ENCODE peak calls at places on chromosomes 6 and 20, in eight cellular contexts. Q is right lobe of liver, G is pancreas, C is body of pancreas, M is fibroblast of lung, R is fibroblast of mammary gland, L is lung, E is sigmoid colon. S is an unnamed sample.

GRCh38 chr6:127939442-127940066 is 38.7 kb upstream of the THEMIS start:
- DNase-seq in G (no peak), R (peak; percentile 24), M (peak; percentile 4), C (no peak), E (no peak), L (no peak), Q (no peak), S (peak; percentile 44)

GRCh38 chr6:64665137-64665536 is 1029.5 kb downstream of the PHF3 start:
- DNase-seq in Q (no peak), L (no peak), G (no peak), R (no peak), C (no peak), E (no peak), M (no peak), S (no peak)

GRCh38 chr6:110201141-110201848 is 21.1 kb downstream of the CDC40 start:
- DNase-seq in M (no peak), C (no peak), L (no peak), R (no peak), Q (no peak), E (no peak), G (no peak), S (no peak)

GRCh38 chr20:362271-363254 is 15.7 kb downstream of the NRSN2 start:
- DNase-seq in R (peak; percentile 77), M (peak; percentile 65), L (peak; percentile 91), G (peak; percentile 98), Q (peak; percentile 99), C (peak; percentile 88), E (peak; percentile 86), S (peak; percentile 95)

GRCh38 chr20:16415079-16415478 is 158.2 kb downstream of the KIF16B start:
- DNase-seq in C (no peak), G (no peak), M (no peak), L (no peak), R (peak; percentile 66), Q (no peak), E (no peak), S (peak; percentile 65)

GRCh38 chr6:157895585-157895984 is 72.5 kb downstream of the SNX9 start:
- DNase-seq in M (no peak), C (no peak), L (no peak), E (no peak), R (no peak), G (no peak), Q (no peak), S (no peak)

GRCh38 chr20:37123441-37123840 is 27.6 kb upstream of the RBL1 start:
- DNase-seq in C (no peak), L (peak; percentile 32), E (no peak), R (no peak), G (no peak), M (no peak), Q (no peak), S (no peak)

GRCh38 chr20:63782051-63782471 is 42.5 kb downstream of the SLC2A4RG start:
- DNase-seq in L (no peak), Q (no peak), E (no peak), R (no peak), M (no peak), G (no peak), C (no peak), S (no peak)

GRCh38 chr6:51959744-51960383 is 127.5 kb downstream of the PKHD1 start:
- DNase-seq in L (peak; percentile 70), E (peak; percentile 70), G (peak; percentile 73), M (peak; percentile 41), Q (peak; percentile 74), C (peak; percentile 72), R (peak; percentile 69), S (peak; percentile 71)

GRCh38 chr6:122484760-122485159 is 13.2 kb upstream of the SERINC1 start:
- DNase-seq in C (no peak), E (no peak), M (no peak), L (no peak), Q (no peak), R (no peak), G (no peak), S (no peak)

GRCh38 chr20:51193066-51193772 is 170.3 kb upstream of the KCNG1 start:
- DNase-seq in L (no peak), Q (no peak), M (peak; percentile 56), R (peak; percentile 69), C (no peak), G (no peak), E (no peak), S (peak; percentile 43)

GRCh38 chr6:89489078-89489477 is 56.1 kb downstream of the ANKRD6 start:
- DNase-seq in G (no peak), L (no peak), E (no peak), Q (no peak), M (no peak), C (no peak), R (no peak), S (no peak)

GRCh38 chr6:48098923-48099322 is 12.1 kb downstream of the PTCHD4 start:
- DNase-seq in G (no peak), M (peak; percentile 55), E (no peak), C (no peak), L (no peak), R (peak; percentile 55), Q (no peak), S (no peak)

GRCh38 chr6:8329592-8329991 is 105.8 kb downstream of the SLC35B3 start:
- DNase-seq in E (no peak), G (no peak), R (no peak), Q (no peak), M (no peak), L (no peak), C (no peak), S (no peak)

GRCh38 chr6:87938287-87938686 is 109.4 kb upstream of the SPACA1 start:
- DNase-seq in C (no peak), L (no peak), E (no peak), R (no peak), Q (no peak), M (no peak), G (no peak), S (no peak)

GRCh38 chr20:19783966-19784401 is 25.9 kb downstream of the RIN2 start:
- DNase-seq in E (peak; percentile 57), Q (peak; percentile 54), R (no peak), M (peak; percentile 88), G (no peak), L (no peak), C (no peak), S (peak; percentile 50)

GRCh38 chr20:19786311-19786710 is 28.3 kb downstream of the RIN2 start:
- DNase-seq in L (peak; percentile 45), C (no peak), E (peak; percentile 63), M (peak; percentile 98), R (peak; percentile 93), G (no peak), Q (no peak), S (peak; percentile 95)

GRCh38 chr20:19785886-19786285 is 27.8 kb downstream of the RIN2 start:
- DNase-seq in L (no peak), Q (no peak), R (no peak), E (no peak), M (peak; percentile 87), C (no peak), G (no peak), S (no peak)

GRCh38 chr20:19784511-19785172 is 26.6 kb downstream of the RIN2 start:
- DNase-seq in G (peak; percentile 50), Q (peak; percentile 54), R (peak; percentile 89), C (peak; percentile 43), L (peak; percentile 60), M (peak; percentile 83), E (peak; percentile 78), S (peak; percentile 93)

DNA sequence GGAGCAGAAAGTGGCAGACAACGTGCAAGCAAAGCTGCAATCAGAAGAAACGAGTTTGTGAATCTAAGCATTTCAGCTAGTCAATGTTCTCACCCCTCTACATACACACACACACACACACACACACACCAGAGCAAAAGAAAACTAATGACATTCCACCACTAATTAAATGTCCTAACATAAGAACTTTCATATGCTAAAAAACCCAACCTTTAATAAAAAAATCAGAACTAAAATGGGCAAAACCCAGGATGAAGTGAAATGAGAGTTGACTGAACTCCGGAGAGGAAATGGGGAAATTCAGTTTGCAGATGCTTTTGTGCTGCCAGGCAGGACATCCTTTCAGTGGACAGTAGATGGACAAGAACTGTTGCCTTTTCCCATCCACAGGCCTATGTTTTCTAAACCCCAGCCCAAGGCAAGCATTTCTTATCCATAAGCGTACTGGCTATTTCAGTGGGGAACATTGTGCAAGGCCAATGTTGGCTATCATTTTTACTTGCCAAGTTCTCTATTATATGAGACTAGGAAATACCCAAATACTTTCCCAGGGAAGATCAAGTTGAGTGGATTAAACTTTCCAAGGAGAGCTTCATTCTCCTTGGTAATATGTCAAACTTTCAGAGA is 27.2 kb downstream of the RIN2 start:
- DNase-seq in M (peak; percentile 72), E (peak; percentile 27), C (no peak), R (peak; percentile 61), L (no peak), Q (no peak), G (no peak), S (peak; percentile 81)
- TF ChIP-seq CTCF in M (no peak), E (no peak), C (no peak), R (no peak), L (no peak), Q (no peak), G (no peak), S (no peak)

DNA sequence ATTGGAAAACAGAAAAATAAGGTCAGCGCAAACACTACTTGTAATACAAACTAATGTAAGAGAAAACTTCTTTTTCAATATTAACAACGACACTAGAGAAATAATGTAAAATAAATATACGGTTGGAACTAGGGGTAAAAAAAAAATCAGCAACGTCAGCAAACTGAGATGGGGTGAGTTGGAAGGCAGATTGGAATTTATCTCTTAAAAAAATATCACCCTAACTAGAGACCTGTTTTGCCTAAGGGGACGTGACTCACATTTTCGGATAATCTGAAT is 722 bp upstream of the UTRN start:
- DNase-seq in E (no peak), C (no peak), M (no peak), G (no peak), Q (no peak), R (no peak), L (no peak), S (no peak)
- H3K4me3 ChIP-seq in E (peak overlapping the region; percentile 50), C (peak overlapping the region; percentile 33), M (peak overlapping the region; percentile 82), G (peak overlapping the region; percentile 87), Q (peak overlapping the region; percentile 80), R (peak overlapping the region; percentile 87), L (peak overlapping the region; percentile 85), S (peak overlapping the region; percentile 94)

DNA sequence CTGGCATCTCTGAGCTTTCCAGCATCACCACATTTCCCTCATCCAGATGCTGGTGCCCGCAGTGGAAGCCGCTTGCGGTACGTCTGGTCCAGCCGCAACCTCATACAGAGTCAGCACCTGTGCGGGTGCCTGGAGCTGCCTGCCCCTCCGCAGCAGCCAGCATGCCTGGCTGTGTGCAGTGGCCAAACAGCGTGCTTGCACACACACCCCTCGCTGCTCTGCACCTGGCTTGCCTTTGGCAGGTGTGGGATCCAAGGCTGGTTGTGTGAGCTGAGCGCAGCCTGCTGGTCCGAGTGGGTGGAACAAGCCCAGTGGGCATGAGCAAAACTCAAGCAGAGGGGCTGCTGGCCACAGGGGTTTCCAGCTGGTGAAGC is 3.1 kb upstream of the HINT3 start:
- DNase-seq in L (no peak), C (peak; percentile 71), Q (no peak), G (peak; percentile 69), R (no peak), M (no peak), E (no peak), S (no peak)
- TF ChIP-seq CTCF in L (no peak), C (peak; percentile 65), Q (peak; percentile 53), G (peak; percentile 40), R (peak; percentile 8), M (no peak), E (no peak), S (no peak)

DNA sequence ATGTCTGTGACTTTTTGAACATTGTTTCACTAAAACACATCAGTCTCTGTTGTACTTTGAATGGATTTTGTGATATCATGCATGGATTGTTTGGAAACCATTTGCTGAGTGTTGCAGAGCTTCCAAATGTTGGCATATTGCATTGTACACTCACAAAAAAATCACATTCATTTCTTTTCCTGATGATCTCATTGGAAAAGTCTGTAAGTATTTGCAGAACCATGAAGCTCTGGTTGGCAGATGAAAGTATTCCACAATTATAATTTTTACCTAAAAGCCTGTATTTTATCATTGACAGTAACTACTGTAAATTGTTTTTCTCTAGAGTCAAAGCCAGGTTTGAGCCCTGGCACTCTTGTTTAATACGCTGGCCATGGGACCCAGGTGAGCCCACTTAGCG is 42.1 kb downstream of the VAPB start:
- DNase-seq in L (no peak), M (peak; percentile 52), E (no peak), G (no peak), Q (no peak), R (no peak), C (no peak), S (no peak)
- H3K4me3 ChIP-seq in L (no peak overlapping the region), M (no peak overlapping the region), E (no peak overlapping the region), G (no peak overlapping the region), Q (no peak overlapping the region), R (no peak overlapping the region), C (no peak overlapping the region), S (no peak overlapping the region)